ENCODE peak calls at places on chromosomes 5 and 9, in eight cellular contexts. Z is adipocyte; F is LoVo; O is CD8-positive, alpha-beta memory T cell; E is stimulated activated CD8-positive, alpha-beta memory T cell treated with anti-CD3 and anti-CD28 coated beads, Interleukin-4, amount 100 ng/mL, for 48 hours; S is CD8-positive, alpha-beta T cell; J is Caco-2; P is NCI-H510A. U is an unnamed sample.

GRCh38 chr5:130189961-130190360 is 285.7 kb downstream of the CHSY3 start:
- DNase-seq in Z (no peak), F (no peak), O (no peak), E (no peak), S (no peak), J (no peak), P (no peak), U (no peak)

GRCh38 chr5:176736271-176736965 is 73.9 kb upstream of the UNC5A start:
- DNase-seq in Z (no peak), F (no peak), O (no peak), E (peak; percentile 4), S (no peak), J (no peak), P (no peak), U (no peak)

GRCh38 chr9:16721972-16722371 is 148.5 kb downstream of the BNC2 start:
- DNase-seq in Z (no peak), F (no peak), O (no peak), E (no peak), S (no peak), J (no peak), P (no peak), U (peak; percentile 59)

GRCh38 chr5:173896631-173897030 is 8.5 kb downstream of the CPEB4 start:
- DNase-seq in Z (no peak), F (no peak), O (no peak), E (no peak), S (no peak), J (no peak), P (no peak), U (no peak)

GRCh38 chr5:163760498-163760897 is 255.1 kb downstream of the MAT2B start:
- DNase-seq in Z (peak; percentile 74), F (no peak), O (no peak), E (no peak), S (no peak), J (no peak), P (no peak), U (peak; percentile 76)

GRCh38 chr5:133050500-133050899 is 1.3 kb upstream of the HSPA4 start:
- DNase-seq in Z (no peak), F (peak; percentile 55), O (peak; percentile 7), E (no peak), S (no peak), J (no peak), P (no peak), U (no peak)

GRCh38 chr9:72207278-72207677 is 58.0 kb downstream of the GDA start:
- DNase-seq in Z (no peak), F (peak; percentile 14), O (no peak), E (no peak), S (no peak), J (no peak), P (no peak), U (no peak)

GRCh38 chr9:121811751-121812150 is 160.3 kb downstream of the DAB2IP start:
- DNase-seq in Z (no peak), F (no peak), O (no peak), E (no peak), S (no peak), J (no peak), P (no peak), U (no peak)

GRCh38 chr5:14143843-14144585 is 872 bp downstream of the TRIO start:
- DNase-seq in Z (peak; percentile 70), F (peak; percentile 34), O (peak; percentile 33), E (peak; percentile 51), S (peak; percentile 51), J (peak; percentile 50), P (peak; percentile 29), U (peak; percentile 30)

GRCh38 chr5:174816858-174817257 is 92.5 kb downstream of the MSX2 start:
- DNase-seq in Z (no peak), F (no peak), O (no peak), E (no peak), S (no peak), J (peak; percentile 11), P (no peak), U (no peak)

GRCh38 chr9:106019017-106019692 is 324.8 kb downstream of the TMEM38B start:
- DNase-seq in Z (no peak), F (no peak), O (no peak), E (no peak), S (no peak), J (no peak), P (peak; percentile 5), U (no peak)

GRCh38 chr9:136016882-136017812 is 56.0 kb upstream of the UBAC1 start:
- DNase-seq in Z (no peak), F (no peak), O (no peak), E (no peak), S (no peak), J (no peak), P (no peak), U (no peak)

GRCh38 chr5:61362796-61363364 is 30.8 kb downstream of the ZSWIM6 start:
- DNase-seq in Z (no peak), F (no peak), O (no peak), E (no peak), S (no peak), J (no peak), P (no peak), U (peak; percentile 6)

GRCh38 chr5:175694371-175695160 is 36.7 kb downstream of the HRH2 start:
- DNase-seq in Z (no peak), F (no peak), O (no peak), E (no peak), S (no peak), J (no peak), P (no peak), U (no peak)

GRCh38 chr5:15285901-15286583 is 213.9 kb upstream of the FBXL7 start:
- DNase-seq in Z (no peak), F (no peak), O (no peak), E (no peak), S (no peak), J (no peak), P (no peak), U (peak; percentile 76)

GRCh38 chr5:40270274-40270855 is 409.4 kb upstream of the PTGER4 start:
- DNase-seq in Z (no peak), F (no peak), O (no peak), E (no peak), S (no peak), J (no peak), P (no peak), U (no peak)

GRCh38 chr9:96532173-96532572 is 82.2 kb downstream of the HABP4 start:
- DNase-seq in Z (no peak), F (no peak), O (no peak), E (no peak), S (no peak), J (no peak), P (no peak), U (no peak)

GRCh38 chr5:173581408-173582197 is 34.8 kb downstream of the BOD1 start:
- DNase-seq in Z (peak; percentile 67), F (peak; percentile 12), O (no peak), E (peak; percentile 84), S (no peak), J (peak; percentile 66), P (no peak), U (peak; percentile 29)

GRCh38 chr9:128190516-128191405 is 611 bp downstream of the CIZ1 start:
- DNase-seq in Z (no peak), F (no peak), O (no peak), E (no peak), S (peak; percentile 52), J (no peak), P (no peak), U (peak; percentile 15)

GRCh38 chr9:89623925-89624420 is 19.2 kb downstream of the GADD45G start:
- DNase-seq in Z (no peak), F (no peak), O (no peak), E (no peak), S (no peak), J (no peak), P (no peak), U (no peak)

GRCh38 chr5:168851902-168852321 is 272.7 kb upstream of the PANK3 start:
- DNase-seq in Z (peak; percentile 12), F (no peak), O (peak; percentile 18), E (no peak), S (no peak), J (no peak), P (no peak), U (peak; percentile 55)

GRCh38 chr9:6229604-6230003 is 14.0 kb downstream of the IL33 start:
- DNase-seq in Z (no peak), F (peak; percentile 48), O (no peak), E (no peak), S (no peak), J (no peak), P (no peak), U (no peak)

GRCh38 chr5:103617913-103618312 is 55.3 kb upstream of the NUDT12 start:
- DNase-seq in Z (peak; percentile 29), F (no peak), O (no peak), E (no peak), S (no peak), J (no peak), P (no peak), U (no peak)

GRCh38 chr9:116323571-116323970 is 170.0 kb downstream of the PAPPA start:
- DNase-seq in Z (no peak), F (no peak), O (no peak), E (no peak), S (no peak), J (no peak), P (no peak), U (no peak)

GRCh38 chr5:177478711-177479646 is 5.5 kb upstream of the DBN1 start:
- DNase-seq in Z (peak; percentile 43), F (no peak), O (peak; percentile 50), E (peak; percentile 70), S (peak; percentile 67), J (no peak), P (no peak), U (peak; percentile 70)

GRCh38 chr5:120624021-120624563 is 160.0 kb downstream of the PRR16 start:
- DNase-seq in Z (peak; percentile 65), F (no peak), O (no peak), E (no peak), S (no peak), J (no peak), P (no peak), U (peak; percentile 41)

GRCh38 chr9:103014242-103014641 is 19.1 kb downstream of the CYLC2 start:
- DNase-seq in Z (no peak), F (no peak), O (no peak), E (no peak), S (no peak), J (no peak), P (no peak), U (no peak)

GRCh38 chr9:95107976-95108375 is 209.5 kb downstream of the FANCC start:
- DNase-seq in Z (no peak), F (no peak), O (no peak), E (no peak), S (no peak), J (no peak), P (no peak), U (no peak)

GRCh38 chr9:1458503-1458902 is 408.3 kb downstream of the DMRT2 start:
- DNase-seq in Z (no peak), F (peak; percentile 86), O (no peak), E (no peak), S (no peak), J (peak; percentile 1), P (peak; percentile 22), U (peak; percentile 82)